ENCODE peak calls at places on chromosomes 12 and 14, in seven cellular contexts. B is GM12878, N is HCT116, T is SK-N-SH, G is HepG2, K is H1, L is K562. O is an unnamed sample.

GRCh38 chr12:2049604-2050540 is 2.9 kb upstream of the CACNA1C start:
- DNase-seq in K (no peak), G (peak), B (no peak), L (no peak), N (no peak), T (no peak), O (no peak)

GRCh38 chr14:100049220-100049619 is 16.0 kb upstream of the EVL start:
- DNase-seq in K (no peak), N (no peak), G (peak), T (no peak), L (no peak), B (no peak), O (no peak)

GRCh38 chr14:102579696-102580551 is 12.5 kb upstream of the RCOR1 start:
- DNase-seq in T (peak), N (no peak), K (no peak), B (no peak), L (no peak), G (no peak), O (no peak)

GRCh38 chr12:75477137-75477536 is 3.4 kb upstream of the GLIPR1 start:
- DNase-seq in N (no peak), G (no peak), T (no peak), K (no peak), L (no peak), B (no peak), O (no peak)

GRCh38 chr12:47753021-47754001 is 5.4 kb downstream of the RAPGEF3 start:
- DNase-seq in T (peak), L (no peak), K (peak), G (no peak), B (no peak), N (no peak), O (peak)

GRCh38 chr12:21657336-21658077 is at the start of gene LDHB:
- DNase-seq in N (peak), K (peak), T (peak), B (peak), G (no peak), L (peak), O (no peak)

GRCh38 chr12:96063046-96063445 is 27.7 kb upstream of the LTA4H start:
- DNase-seq in T (peak), B (no peak), N (no peak), L (no peak), G (no peak), K (no peak), O (peak)

GRCh38 chr12:22530-23201 is 43.9 kb upstream of the IQSEC3 start:
- DNase-seq in K (peak), G (no peak), L (peak), N (no peak), T (no peak), B (no peak), O (no peak)

GRCh38 chr12:11941601-11942360 is 129.0 kb upstream of the BCL2L14 start:
- DNase-seq in N (no peak), K (no peak), B (no peak), T (no peak), L (no peak), G (no peak), O (no peak)

GRCh38 chr12:106140223-106140986 is 1.7 kb upstream of the NUAK1 start:
- DNase-seq in N (no peak), G (no peak), B (no peak), L (no peak), K (no peak), T (no peak), O (no peak)

GRCh38 chr12:19529933-19530630 is 90.8 kb downstream of the AEBP2 start:
- DNase-seq in B (no peak), L (no peak), G (no peak), T (peak), K (no peak), N (no peak), O (no peak)

GRCh38 chr12:5898874-5899273 is 46.2 kb downstream of the ANO2 start:
- DNase-seq in B (no peak), N (no peak), G (no peak), T (no peak), L (no peak), K (no peak), O (peak)

GRCh38 chr14:62632771-62633170 is 412.5 kb downstream of the KCNH5 start:
- DNase-seq in L (no peak), T (no peak), B (no peak), K (no peak), G (no peak), N (no peak), O (no peak)

GRCh38 chr12:76688001-76688400 is 75.9 kb upstream of the ZDHHC17 start:
- DNase-seq in T (peak), N (no peak), L (no peak), B (no peak), G (no peak), K (no peak), O (no peak)

GRCh38 chr14:34018125-34018524 is 67.3 kb upstream of the EGLN3 start:
- DNase-seq in T (no peak), K (no peak), L (no peak), G (no peak), B (no peak), N (no peak), O (no peak)

GRCh38 chr14:89401783-89402182 is 15.2 kb downstream of the FOXN3 start:
- DNase-seq in B (no peak), T (no peak), G (no peak), L (no peak), N (no peak), K (no peak), O (no peak)

GRCh38 chr14:35883677-35884293 is 57.6 kb downstream of the BRMS1L start:
- DNase-seq in T (peak), G (peak), B (no peak), N (no peak), L (no peak), K (no peak), O (peak)

GRCh38 chr14:68882235-68882634 is 89.4 kb upstream of the ZFP36L1 start:
- DNase-seq in N (no peak), L (no peak), K (no peak), B (no peak), T (no peak), G (no peak), O (no peak)

GRCh38 chr14:96197969-96198368 is 6.7 kb upstream of the BDKRB2 start:
- DNase-seq in B (no peak), K (no peak), T (no peak), L (no peak), G (no peak), N (no peak), O (no peak)

GRCh38 chr14:99684356-99684952 is 356 bp downstream of the CYP46A1 start:
- DNase-seq in L (no peak), G (no peak), T (no peak), K (no peak), B (no peak), N (no peak), O (no peak)

GRCh38 chr12:7501031-7501585 is 2.5 kb downstream of the CD163 start:
- DNase-seq in B (no peak), G (no peak), L (no peak), T (no peak), N (no peak), K (no peak), O (no peak)

DNA sequence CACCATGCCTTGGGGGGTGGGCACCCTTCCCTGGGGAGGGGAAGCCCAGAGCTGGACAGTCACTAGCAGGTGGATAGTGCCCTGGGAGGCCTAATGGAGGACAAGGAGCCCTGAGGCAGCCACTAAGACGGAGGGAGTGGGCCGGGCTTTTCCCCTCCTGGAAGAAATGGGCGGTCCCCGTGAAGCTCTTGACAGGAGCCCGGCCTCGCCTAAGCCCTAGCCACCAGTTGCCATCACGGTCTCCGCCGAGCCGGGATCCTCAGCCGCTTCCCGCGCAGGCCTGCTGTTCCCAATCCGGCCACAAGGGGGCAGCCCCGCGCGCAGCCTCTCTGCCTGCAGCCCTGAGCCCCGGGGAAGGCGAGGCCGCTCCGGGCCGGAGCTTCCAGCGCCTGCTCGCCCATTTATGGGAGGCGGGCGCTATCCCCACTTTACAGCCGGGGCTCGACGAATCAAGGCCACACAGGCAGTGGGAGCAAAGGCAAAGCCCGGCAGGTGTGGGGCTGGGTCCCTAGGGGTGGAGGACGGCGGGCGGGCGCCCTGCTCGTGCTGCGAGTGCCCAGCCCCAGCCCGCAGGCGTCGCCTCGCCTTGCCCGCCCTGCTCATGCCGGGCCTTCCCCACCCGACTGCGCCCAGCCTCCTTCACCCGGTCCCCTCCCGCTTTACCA is 61.5 kb downstream of the LGMN start:
- DNase-seq in B (no peak), T (peak), G (no peak), N (peak), K (peak), L (peak), O (peak)
- TF ChIP-seq JUND in B (no peak), T (no peak), G (no peak), N (no peak), K (no peak), L (no peak), O (no peak)

GRCh38 chr12:77835982-77836381 is 5.3 kb downstream of the NAV3 start:
- DNase-seq in N (no peak), T (no peak), B (no peak), G (no peak), L (no peak), K (no peak), O (no peak)

GRCh38 chr12:77830952-77831351 is 258 bp downstream of the NAV3 start:
- DNase-seq in T (no peak), N (no peak), L (no peak), G (no peak), K (no peak), B (no peak), O (no peak)

GRCh38 chr12:77833329-77833728 is 2.6 kb downstream of the NAV3 start:
- DNase-seq in N (no peak), L (no peak), T (no peak), K (no peak), G (no peak), B (no peak), O (no peak)

GRCh38 chr12:77834618-77835017 is 3.9 kb downstream of the NAV3 start:
- DNase-seq in T (no peak), N (no peak), K (no peak), B (no peak), L (no peak), G (no peak), O (no peak)

DNA sequence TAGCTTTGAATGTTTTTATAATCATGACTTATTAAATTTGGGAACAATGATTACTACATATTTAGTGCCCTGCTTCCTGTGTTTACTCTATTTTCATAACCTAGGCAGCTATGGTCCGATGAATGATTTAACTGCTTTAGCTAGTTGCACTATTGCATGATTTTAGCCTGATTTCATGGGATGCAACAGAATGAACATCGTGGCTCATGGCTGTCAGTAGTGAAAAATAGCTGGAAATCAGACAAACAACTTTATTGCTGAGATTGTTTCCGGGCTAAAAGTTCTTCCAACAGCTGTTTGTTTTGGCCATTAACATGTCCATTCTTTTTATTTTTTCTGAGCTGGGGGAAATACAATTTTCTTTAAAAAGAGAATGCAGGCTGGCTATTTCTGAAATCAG is at the start of gene NAV3:
- DNase-seq in K (no peak), B (no peak), T (no peak), G (no peak), N (no peak), L (no peak), O (no peak)
- TF ChIP-seq JUND in K (no peak), B (no peak), T (no peak), G (no peak), N (no peak), L (no peak), O (no peak)

DNA sequence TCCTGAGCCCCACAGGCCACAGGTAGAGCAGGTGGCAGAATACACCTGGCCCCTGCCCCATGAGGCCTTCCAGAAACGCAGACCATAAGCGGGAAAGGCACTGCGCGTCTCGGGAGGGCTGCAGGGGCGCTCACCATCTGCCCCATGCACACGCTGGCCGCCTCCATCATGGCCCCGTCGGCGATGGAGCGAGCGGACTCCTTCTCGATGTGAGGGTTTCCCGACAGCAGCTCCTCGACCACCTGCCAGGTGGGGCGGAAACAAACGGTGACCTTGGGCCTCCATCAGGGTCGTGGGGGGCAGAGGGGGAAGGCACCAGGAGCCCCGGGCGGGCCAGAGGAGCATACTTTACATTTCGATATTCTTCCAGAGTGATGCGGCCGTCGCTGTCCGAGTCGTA is 52.8 kb downstream of the TESC start:
- DNase-seq in B (no peak), G (no peak), L (no peak), N (no peak), K (no peak), T (no peak), O (no peak)
- TF ChIP-seq JUND in B (no peak), G (no peak), L (no peak), N (no peak), K (no peak), T (no peak), O (no peak)

DNA sequence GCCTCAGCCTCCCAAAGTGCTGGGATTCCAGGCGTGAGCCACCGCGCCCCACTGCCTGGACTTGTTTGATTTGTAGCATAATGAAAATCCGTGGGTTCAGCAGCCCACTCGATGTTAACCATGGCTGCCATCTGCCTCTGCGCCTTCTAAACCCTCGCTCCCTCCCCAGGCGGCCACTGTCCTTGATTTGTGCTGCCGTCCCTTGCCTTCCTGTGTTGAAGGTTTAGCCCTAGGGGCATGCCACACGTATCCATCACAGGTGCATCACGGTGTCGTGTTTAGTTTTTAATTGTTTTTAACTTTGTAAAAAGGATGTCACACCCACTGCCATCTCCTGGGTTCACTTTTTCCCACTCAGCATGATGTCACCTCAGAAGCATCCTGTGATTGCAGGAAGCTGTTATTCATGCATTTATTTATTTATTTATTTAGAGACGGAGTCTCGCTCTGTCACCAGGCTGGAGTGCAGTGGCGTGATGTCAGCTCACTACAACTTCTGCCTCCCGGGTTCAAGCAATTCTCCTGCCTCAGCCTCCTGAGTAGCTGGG is 24.5 kb upstream of the ULK1 start:
- DNase-seq in K (no peak), N (no peak), G (no peak), L (no peak), T (peak), B (no peak), O (peak)
- TF ChIP-seq JUND in K (no peak), N (peak), G (no peak), L (peak), T (peak), B (no peak), O (no peak)

GRCh38 chr14:90583427-90583826 is 186.6 kb downstream of the CALM1 start:
- DNase-seq in T (no peak), G (no peak), B (no peak), N (no peak), L (no peak), K (no peak), O (no peak)

GRCh38 chr14:90583916-90584605 is 187.2 kb downstream of the CALM1 start:
- DNase-seq in K (no peak), G (no peak), L (no peak), T (no peak), N (no peak), B (no peak), O (no peak)

GRCh38 chr14:90580381-90581335 is 183.8 kb downstream of the CALM1 start:
- DNase-seq in B (no peak), T (peak), N (no peak), L (peak), G (no peak), K (no peak), O (no peak)

GRCh38 chr14:90581745-90582144 is 184.9 kb downstream of the CALM1 start:
- DNase-seq in B (no peak), K (no peak), G (no peak), T (no peak), N (no peak), L (no peak), O (no peak)

DNA sequence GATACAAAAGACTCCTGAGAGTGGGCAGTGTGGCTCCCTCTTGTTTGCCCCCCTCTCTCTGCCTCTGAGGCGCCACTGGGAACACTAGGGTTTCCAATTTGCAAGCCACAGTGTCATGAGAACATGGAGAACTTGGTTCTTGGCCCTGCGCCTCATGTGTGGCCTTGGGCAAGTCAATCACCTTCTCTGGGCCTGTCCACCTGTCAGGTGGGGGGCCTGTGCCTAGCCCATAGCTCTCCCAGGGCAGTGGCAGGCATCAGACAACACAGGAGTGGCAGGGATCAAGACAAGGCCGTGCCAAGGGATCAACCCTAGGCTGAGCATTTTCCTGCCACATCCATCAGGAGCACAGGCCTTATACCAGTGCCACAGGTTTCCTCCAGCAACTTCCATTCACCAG is 185.3 kb downstream of the CALM1 start:
- DNase-seq in T (no peak), B (no peak), N (no peak), K (no peak), G (no peak), L (no peak), O (no peak)
- TF ChIP-seq JUND in T (no peak), B (no peak), N (no peak), K (no peak), G (no peak), L (no peak), O (no peak)

DNA sequence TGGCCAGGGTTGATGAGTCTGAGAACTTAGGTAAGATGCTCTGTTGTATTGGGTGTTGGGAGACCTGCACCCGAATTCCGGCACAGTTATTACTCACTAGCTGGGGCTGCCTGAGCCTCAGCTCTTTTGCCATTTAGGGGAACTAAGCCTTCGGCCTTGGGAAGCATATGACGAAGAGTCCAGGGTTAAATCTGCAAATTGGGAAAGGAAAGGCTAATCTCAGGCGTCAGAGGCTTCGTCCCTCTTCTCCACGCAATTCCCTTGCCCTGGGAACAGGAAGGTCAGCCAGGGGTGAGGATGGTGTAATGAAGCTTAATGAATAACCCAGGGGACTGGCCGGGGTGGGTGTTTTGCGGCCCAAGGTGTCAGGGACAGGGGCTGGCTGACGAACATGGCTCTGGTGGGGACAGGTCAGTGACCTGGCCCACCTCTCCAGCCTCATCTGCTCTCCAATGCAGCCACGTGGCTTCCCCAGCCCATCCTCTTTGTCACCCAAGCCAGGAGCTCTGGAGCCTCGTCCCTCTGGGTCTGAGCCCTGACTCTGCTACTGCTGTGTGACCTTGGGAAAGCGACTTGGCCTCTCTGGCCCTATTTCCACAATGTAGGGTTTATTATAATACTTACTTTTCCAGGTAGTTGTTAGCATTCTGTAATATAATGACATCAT is 3.8 kb upstream of the SDSL start:
- DNase-seq in G (peak), L (no peak), T (no peak), K (no peak), N (no peak), B (no peak), O (no peak)
- TF ChIP-seq JUND in G (no peak), L (no peak), T (no peak), K (no peak), N (no peak), B (no peak), O (no peak)

GRCh38 chr12:29769162-29769820 is 14.5 kb downstream of the TMTC1 start:
- DNase-seq in B (no peak), T (no peak), N (no peak), G (no peak), L (no peak), K (no peak), O (no peak)
- TF ChIP-seq JUND in B (no peak), T (no peak), N (no peak), G (no peak), L (no peak), K (no peak), O (no peak)

O was measured in T47D.